ENCODE peak calls at places on chromosomes 11 and 22, in four cellular contexts. V, M, G and A are unnamed samples.

GRCh38 chr11:10160350-10160749 is 133.7 kb downstream of the SBF2 start:
- DNase-seq in V (peak; percentile 28), M (no peak), G (peak; percentile 7), A (no peak)

GRCh38 chr11:36034572-36035331 is 90.9 kb downstream of the LDLRAD3 start:
- DNase-seq in V (peak; percentile 92), M (no peak), G (peak; percentile 90), A (no peak)

GRCh38 chr11:122093731-122094130 is 22.3 kb downstream of the BLID start:
- DNase-seq in V (peak; percentile 60), M (no peak), G (peak; percentile 83), A (no peak)

GRCh38 chr11:67370351-67371076 is 2.9 kb downstream of the CLCF1 start:
- DNase-seq in V (no peak), M (no peak), G (peak; percentile 87), A (no peak)

GRCh38 chr22:25013634-25014033 is 61.1 kb downstream of the KIAA1671 start:
- DNase-seq in V (peak; percentile 68), M (peak; percentile 76), G (no peak), A (no peak)

GRCh38 chr11:130729678-130730300 is 186.5 kb downstream of the SNX19 start:
- DNase-seq in V (no peak), M (no peak), G (no peak), A (no peak)

GRCh38 chr11:76153609-76153949 is 52.7 kb downstream of the WNT11 start:
- DNase-seq in V (peak; percentile 88), M (no peak), G (peak; percentile 40), A (no peak)

GRCh38 chr11:6455070-6455469 is 14.3 kb upstream of the HPX start:
- DNase-seq in V (no peak), M (no peak), G (no peak), A (no peak)

GRCh38 chr11:119367661-119368120 is 13.8 kb downstream of the USP2 start:
- DNase-seq in V (no peak), M (no peak), G (no peak), A (peak; percentile 37)

GRCh38 chr11:16392646-16393045 is 36.3 kb upstream of the SOX6 start:
- DNase-seq in V (no peak), M (no peak), G (peak; percentile 19), A (no peak)

GRCh38 chr22:44362249-44363040 is 49.7 kb upstream of the SHISAL1 start:
- DNase-seq in V (peak; percentile 30), M (no peak), G (peak; percentile 52), A (peak; percentile 9)

GRCh38 chr11:12430912-12431311 is 53.5 kb downstream of the PARVA start:
- DNase-seq in V (peak; percentile 75), M (peak; percentile 67), G (peak; percentile 91), A (no peak)

GRCh38 chr11:117828641-117829368 is 4.3 kb upstream of the FXYD2 start:
- DNase-seq in V (peak; percentile 40), M (peak; percentile 80), G (peak; percentile 76), A (peak; percentile 69)

DNA sequence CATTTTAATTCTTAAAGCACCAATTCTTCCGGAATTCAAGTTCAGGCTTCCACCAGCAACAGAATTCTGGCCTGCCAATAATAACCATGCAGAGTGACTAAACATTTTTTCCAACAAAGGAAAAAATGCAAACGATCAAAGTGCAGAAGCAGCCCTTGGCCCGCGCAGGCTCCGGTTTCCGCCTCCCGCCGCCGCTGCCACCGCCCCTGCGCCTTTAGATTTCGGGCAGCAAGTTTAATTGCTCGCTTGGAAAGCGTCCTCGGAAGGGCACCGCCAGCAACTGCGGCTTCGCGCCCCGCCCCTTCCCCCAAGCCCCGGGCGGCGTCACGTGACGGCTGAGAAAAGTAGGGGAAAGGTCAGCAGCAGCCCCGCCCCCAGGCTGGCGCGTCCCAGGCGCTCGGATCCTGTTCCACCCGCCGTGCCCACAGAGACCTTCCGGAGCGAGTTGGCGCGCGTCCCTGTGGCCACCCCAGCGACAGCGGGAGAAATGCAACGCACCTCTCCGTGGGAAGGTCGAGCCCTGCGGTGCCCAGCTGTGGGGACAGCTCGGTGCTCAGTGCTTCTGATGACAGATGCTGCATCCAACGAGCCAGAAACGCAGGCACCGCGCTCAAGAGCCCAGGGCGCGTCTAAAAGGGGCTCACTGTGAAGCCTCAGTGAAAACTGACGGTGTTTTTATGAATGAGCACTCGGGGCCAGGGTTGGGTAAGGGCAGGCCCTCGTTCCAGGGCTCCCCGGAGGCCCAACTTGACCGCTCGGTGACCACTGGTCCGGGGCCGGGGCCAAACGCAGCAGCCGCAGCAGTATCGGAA is 2.5 kb downstream of the CPT1A start:
- DNase-seq in V (peak; percentile 96), M (peak; percentile 98), G (peak; percentile 84), A (peak; percentile 98)
- TF ChIP-seq CTCF in V (no peak), M (no peak), G (no peak), A (no peak)

DNA sequence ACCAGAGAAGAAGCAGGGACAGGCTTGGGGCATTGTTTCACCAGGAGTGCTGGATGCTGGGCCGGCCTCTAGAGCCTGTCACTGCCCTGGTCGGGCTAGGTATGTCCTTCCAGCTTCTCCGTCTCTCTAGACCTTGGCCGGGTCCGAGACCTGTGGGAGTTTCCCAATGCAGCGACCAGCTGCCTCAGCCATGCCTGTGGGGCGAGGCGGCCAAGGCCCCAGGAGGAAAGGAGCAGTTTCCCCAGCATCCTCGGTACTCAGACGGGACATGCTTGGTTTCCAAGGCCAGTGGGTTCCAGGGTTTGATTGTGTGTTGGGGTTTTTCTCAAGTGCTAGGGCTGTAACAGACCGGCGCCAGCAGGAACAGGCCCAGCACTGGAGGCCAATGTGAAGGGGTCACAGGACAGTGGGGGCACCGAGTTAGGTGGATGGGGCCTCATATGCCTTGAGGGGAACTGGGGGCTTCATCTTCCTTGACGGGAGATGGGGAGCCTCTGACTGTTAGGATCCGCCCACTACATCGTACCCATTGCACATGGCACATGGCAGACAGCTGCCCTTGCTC is 339.0 kb downstream of the TBC1D22A start:
- DNase-seq in V (no peak), M (no peak), G (no peak), A (no peak)
- H3K4me1 ChIP-seq in V (peaks cover 11% of the 10 kb centered on the region), M (no peaks in the 10 kb centered on the region), G (peaks cover 4% of the 10 kb centered on the region), A (no peaks in the 10 kb centered on the region)

GRCh38 chr11:103842191-103842590 is 194.2 kb upstream of the DDI1 start:
- DNase-seq in V (no peak), M (no peak), G (no peak), A (no peak)

GRCh38 chr11:103842795-103843194 is 193.6 kb upstream of the DDI1 start:
- DNase-seq in V (no peak), M (no peak), G (peak; percentile 94), A (no peak)

GRCh38 chr11:103849366-103849765 is 187.1 kb upstream of the DDI1 start:
- DNase-seq in V (no peak), M (no peak), G (no peak), A (no peak)

GRCh38 chr11:103844327-103845215 is 191.9 kb upstream of the DDI1 start:
- DNase-seq in V (no peak), M (no peak), G (no peak), A (no peak)

GRCh38 chr11:103845331-103845730 is 191.1 kb upstream of the DDI1 start:
- DNase-seq in V (no peak), M (no peak), G (no peak), A (no peak)
- TF ChIP-seq CTCF in V (no peak), M (no peak), G (no peak), A (no peak)

DNA sequence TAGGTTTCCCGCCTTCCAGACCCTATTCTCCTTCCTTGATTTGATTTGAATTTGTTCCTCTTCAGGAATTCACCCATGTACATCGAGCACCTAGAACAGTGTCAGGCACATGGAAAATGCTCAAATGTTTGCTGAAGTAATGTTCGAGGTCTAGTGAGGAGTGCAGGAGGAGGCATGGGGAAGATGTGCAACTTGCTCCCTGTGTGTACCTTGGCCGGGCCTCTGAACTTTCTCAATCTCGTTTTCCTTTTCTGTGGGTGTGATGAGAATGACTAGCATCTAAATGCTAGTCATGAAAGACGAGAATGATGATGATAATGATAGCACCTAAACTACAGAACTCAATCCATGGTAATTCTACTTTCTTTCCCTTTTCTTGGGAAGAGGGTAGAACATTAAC is 279.1 kb upstream of the PLET1 start:
- DNase-seq in V (no peak), M (no peak), G (no peak), A (no peak)
- H3K4me1 ChIP-seq in V (no peaks in the 10 kb centered on the region), M (no peaks in the 10 kb centered on the region), G (no peaks in the 10 kb centered on the region), A (no peaks in the 10 kb centered on the region)

DNA sequence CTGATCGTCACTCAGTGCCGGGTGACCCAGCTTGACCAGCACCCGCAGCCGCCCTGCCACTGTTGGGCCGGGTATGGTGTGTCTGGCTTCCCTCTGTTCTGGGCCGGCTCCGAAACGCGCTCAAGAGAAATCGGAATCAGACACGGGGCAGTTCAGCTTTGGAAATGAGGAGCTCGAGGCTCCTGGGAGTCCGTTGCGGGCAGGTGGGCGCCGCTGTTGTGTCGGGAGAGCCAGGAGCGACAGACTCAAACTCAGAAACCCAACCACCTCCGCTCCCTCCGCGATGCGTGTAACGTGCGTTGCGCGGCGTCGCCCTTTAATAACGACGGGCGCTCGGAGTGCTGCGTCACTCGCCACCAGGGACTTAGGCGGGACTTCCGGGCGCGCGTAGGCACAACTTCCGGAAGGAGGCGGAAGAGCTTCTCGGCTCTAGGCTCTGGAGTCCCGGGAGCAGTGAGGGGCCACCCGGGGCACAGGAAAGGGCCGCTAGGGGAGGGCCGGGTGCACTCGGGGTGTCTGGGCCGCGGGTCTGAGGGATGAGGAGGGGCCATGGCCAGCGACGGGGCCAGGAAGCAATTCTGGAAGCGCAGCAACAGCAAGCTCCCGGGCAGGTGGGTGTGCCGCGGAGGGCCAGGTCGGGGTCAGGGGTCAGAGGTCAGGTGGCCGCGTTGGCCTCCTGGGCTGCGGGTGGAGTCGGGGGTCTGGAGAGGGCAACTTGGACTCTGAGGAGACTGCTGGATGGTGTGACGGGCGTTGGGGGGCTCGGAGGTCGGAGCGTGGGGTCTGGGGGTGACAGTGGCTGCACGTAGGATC is at the start of gene TBC1D22A:
- DNase-seq in V (peak; percentile 91), M (peak; percentile 98), G (peak; percentile 92), A (peak; percentile 98)
- TF ChIP-seq CTCF in V (no peak), M (no peak), G (no peak), A (peak; percentile 14)

DNA sequence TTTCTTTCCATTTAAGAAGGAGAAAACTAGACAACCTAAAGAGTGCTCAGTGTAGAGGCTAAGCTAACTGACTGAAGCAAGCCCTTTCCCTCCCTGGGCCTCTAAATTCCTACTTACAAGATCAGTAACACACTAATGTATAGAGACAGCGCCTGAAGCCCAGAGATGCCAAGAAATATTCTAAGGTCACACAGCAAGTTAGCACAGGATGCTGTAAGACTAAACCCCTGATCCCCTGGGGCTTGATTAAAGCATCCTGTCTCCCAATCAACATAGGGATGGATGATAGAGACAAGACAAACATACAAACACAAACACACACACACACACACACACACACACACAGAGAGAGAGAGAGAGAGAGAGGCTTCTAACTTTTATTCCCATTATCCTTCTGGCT is 5.6 kb downstream of the LARGE1 start:
- DNase-seq in V (no peak), M (no peak), G (no peak), A (no peak)
- H3K4me1 ChIP-seq in V (no peaks in the 10 kb centered on the region), M (no peaks in the 10 kb centered on the region), G (peaks cover 2% of the 10 kb centered on the region), A (peaks cover 16% of the 10 kb centered on the region)

DNA sequence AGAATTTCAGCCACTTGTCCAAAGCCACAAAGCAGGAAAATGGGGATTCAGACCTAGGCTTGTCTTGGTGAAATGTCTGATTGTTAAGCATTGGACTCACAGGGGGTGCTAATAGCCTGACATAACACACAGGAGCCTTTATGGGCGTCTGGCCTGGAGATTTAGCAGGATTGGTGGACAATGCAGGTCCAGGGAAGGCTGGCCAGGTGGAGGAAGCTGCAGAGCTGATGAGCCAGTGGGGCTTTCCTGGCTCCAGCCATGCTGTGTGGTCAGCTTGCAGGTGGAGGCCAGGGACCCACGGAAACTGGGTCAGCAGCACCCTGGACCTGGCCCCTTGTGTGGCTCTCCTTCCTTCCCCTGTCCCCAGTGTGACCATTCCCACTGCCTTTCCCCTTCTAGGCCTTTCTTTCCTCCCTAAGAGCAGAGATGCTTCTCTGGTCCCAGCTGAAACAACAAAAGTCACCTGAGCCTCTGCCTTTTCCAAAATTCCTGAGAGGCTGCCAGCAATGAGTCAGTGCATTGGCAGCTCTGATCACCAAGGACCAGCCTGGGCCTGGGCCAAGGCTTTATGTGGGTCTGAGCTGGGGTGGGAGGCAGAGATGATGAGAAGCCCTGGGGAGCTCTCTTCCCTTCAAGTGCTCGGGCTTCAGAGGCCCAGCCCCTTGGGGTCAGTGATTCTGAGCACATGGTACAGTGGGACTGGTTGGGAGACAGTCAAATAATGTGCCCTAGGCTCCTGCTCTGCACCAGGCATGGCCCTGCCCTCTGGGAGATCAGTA is 85.2 kb downstream of the CCDC81 start:
- DNase-seq in V (peak; percentile 95), M (no peak), G (peak; percentile 95), A (no peak)
- TF ChIP-seq CTCF in V (no peak), M (no peak), G (peak; percentile 10), A (no peak)